ENCODE peak calls at places on chromosomes 6 and 20, in ten cellular contexts. M is progenitor cell of endocrine pancreas, Q is heart right ventricle, T is mesothelial cell of epicardium, X is left ventricle myocardium inferior, B is Calu3, I is testis, U is stomach, Z is IMR-90, F is pancreas. J is an unnamed sample.

GRCh38 chr20:23132930-23133559 is 46.9 kb upstream of the CD93 start:
- DNase-seq in M (no peak), T (no peak), Z (no peak), U (no peak), X (peak), I (no peak), F (no peak), Q (peak), B (no peak), J (no peak)

GRCh38 chr20:10304474-10305046 is 85.9 kb downstream of the SNAP25 start:
- DNase-seq in Z (no peak), I (no peak), T (no peak), M (no peak), Q (no peak), B (no peak), U (no peak), X (no peak), F (no peak), J (no peak)

GRCh38 chr6:13407709-13408695 is 79.4 kb downstream of the GFOD1 start:
- DNase-seq in U (peak), B (peak), Q (peak), M (no peak), Z (peak), T (no peak), I (peak), X (no peak), F (no peak), J (no peak)

GRCh38 chr20:48314925-48315592 is 512.7 kb downstream of the PREX1 start:
- DNase-seq in B (no peak), X (no peak), Z (no peak), F (no peak), Q (no peak), T (no peak), U (no peak), I (peak), M (no peak), J (no peak)

GRCh38 chr6:153476243-153476642 is 345.2 kb upstream of the RGS17 start:
- DNase-seq in B (no peak), X (no peak), M (no peak), F (no peak), Q (no peak), I (no peak), Z (no peak), T (no peak), U (no peak), J (no peak)

GRCh38 chr6:13304101-13304500 is 24.2 kb downstream of the TBC1D7 start:
- DNase-seq in F (no peak), Q (no peak), Z (no peak), X (no peak), T (no peak), I (no peak), M (no peak), B (no peak), U (no peak), J (no peak)

GRCh38 chr6:125932451-125932795 is 24.1 kb upstream of the HINT3 start:
- DNase-seq in X (no peak), M (no peak), Q (no peak), B (no peak), Z (no peak), U (no peak), F (no peak), T (no peak), I (no peak), J (no peak)

GRCh38 chr20:41475507-41475906 is 108.9 kb upstream of the EMILIN3 start:
- DNase-seq in I (no peak), X (no peak), U (no peak), M (no peak), Z (no peak), Q (no peak), B (no peak), F (no peak), T (no peak), J (no peak)

GRCh38 chr6:32195652-32195901 is 3.1 kb upstream of the GPSM3 start:
- DNase-seq in T (peak), Z (peak), Q (peak), M (peak), U (peak), I (peak), F (peak), X (peak), B (peak), J (peak)
- TF ChIP-seq CTCF in T (peak), Z (peak), Q (peak), M (peak), U (no peak), I (peak), F (peak), X (peak), B (peak), J (no peak)

GRCh38 chr6:170355661-170356060 is 49.1 kb downstream of the FAM120B start:
- DNase-seq in U (no peak), T (no peak), Q (no peak), B (no peak), X (no peak), M (no peak), F (no peak), I (no peak), Z (no peak), J (no peak)

GRCh38 chr6:170357812-170358211 is 51.3 kb downstream of the FAM120B start:
- DNase-seq in B (no peak), I (no peak), U (no peak), Q (no peak), M (no peak), F (no peak), X (no peak), T (no peak), Z (no peak), J (no peak)

GRCh38 chr6:170361335-170361734 is 54.8 kb downstream of the FAM120B start:
- DNase-seq in I (no peak), B (no peak), F (no peak), Q (no peak), X (no peak), T (no peak), M (no peak), Z (no peak), U (no peak), J (no peak)

GRCh38 chr6:170360476-170360875 is 53.9 kb downstream of the FAM120B start:
- DNase-seq in B (no peak), F (no peak), T (no peak), I (no peak), U (no peak), M (no peak), X (no peak), Q (no peak), Z (peak), J (no peak)

GRCh38 chr6:170358496-170358895 is 51.9 kb downstream of the FAM120B start:
- DNase-seq in M (no peak), F (no peak), X (peak), Q (peak), I (no peak), T (no peak), Z (no peak), B (no peak), U (peak), J (no peak)
- TF ChIP-seq CTCF in M (no peak), F (no peak), X (no peak), Q (no peak), I (no peak), T (no peak), Z (no peak), B (no peak), U (no peak), J (no peak)

GRCh38 chr20:47204008-47204745 is 152.3 kb downstream of the ZMYND8 start:
- DNase-seq in U (peak), I (no peak), F (no peak), M (no peak), Z (peak), X (no peak), T (no peak), Q (no peak), B (peak), J (no peak)

GRCh38 chr20:47204746-47205122 is 151.8 kb downstream of the ZMYND8 start:
- DNase-seq in M (no peak), I (no peak), B (peak), Q (no peak), Z (no peak), U (no peak), T (no peak), F (no peak), X (no peak), J (no peak)

GRCh38 chr20:47206962-47207641 is 149.4 kb downstream of the ZMYND8 start:
- DNase-seq in F (no peak), M (no peak), Z (no peak), X (no peak), I (peak), B (no peak), T (no peak), Q (no peak), U (no peak), J (no peak)

GRCh38 chr20:47202765-47203667 is 153.5 kb downstream of the ZMYND8 start:
- DNase-seq in M (no peak), T (no peak), U (no peak), F (no peak), Z (no peak), B (no peak), I (no peak), X (no peak), Q (no peak), J (no peak)

GRCh38 chr20:47205577-47206123 is 150.8 kb downstream of the ZMYND8 start:
- DNase-seq in I (peak), B (peak), X (peak), Z (peak), U (peak), F (no peak), Q (peak), M (peak), T (no peak), J (peak)
- TF ChIP-seq CTCF in I (peak), B (peak), X (peak), Z (peak), U (no peak), F (no peak), Q (peak), M (peak), T (peak), J (no peak)

GRCh38 chr6:166997768-166998255 is 1.4 kb upstream of the CEP43 start:
- DNase-seq in I (peak), Q (peak), F (peak), B (peak), T (peak), X (peak), M (peak), U (peak), Z (peak), J (peak)
- TF ChIP-seq CTCF in I (no peak), Q (peak), F (peak), B (peak), T (no peak), X (peak), M (peak), U (no peak), Z (peak), J (no peak)

J was measured in activated B cell treated with CpG ODN at 0.5 μM for 24 hours.